ENCODE peak calls at places on chromosomes 3 and 15, in seven cellular contexts. J, Z, O, I, M, E and P are unnamed samples.
A peak's percentile ranks its signal among the peaks of the same experiment; 100 is the strongest.

GRCh38 chr3:71784914-71785593 is at the start of gene PROK2:
- DNase-seq in J (no peak), Z (no peak), O (peak; percentile 42), I (no peak), M (no peak), E (no peak), P (no peak)

GRCh38 chr15:92898988-92899909 is 875 bp upstream of the CHD2 start:
- DNase-seq in J (peak; percentile 0), Z (no peak), O (no peak), I (no peak), M (no peak), E (no peak), P (no peak)

GRCh38 chr3:482479-482878 is 285.9 kb downstream of the CHL1 start:
- DNase-seq in J (no peak), Z (no peak), O (no peak), I (no peak), M (no peak), E (no peak), P (no peak)

GRCh38 chr3:30456263-30456662 is 150.1 kb upstream of the TGFBR2 start:
- DNase-seq in J (no peak), Z (no peak), O (no peak), I (no peak), M (no peak), E (no peak), P (no peak)

GRCh38 chr3:13857702-13858380 is 22.0 kb downstream of the WNT7A start:
- DNase-seq in J (no peak), Z (no peak), O (no peak), I (no peak), M (no peak), E (no peak), P (no peak)

GRCh38 chr15:57235865-57236264 is 140.4 kb upstream of the CGNL1 start:
- DNase-seq in J (peak; percentile 66), Z (no peak), O (no peak), I (peak; percentile 63), M (no peak), E (no peak), P (no peak)

GRCh38 chr15:62120776-62121175 is 44.3 kb downstream of the C2CD4B start:
- DNase-seq in J (no peak), Z (no peak), O (no peak), I (no peak), M (no peak), E (no peak), P (no peak)

GRCh38 chr3:28348286-28348636 is 260 bp upstream of the ZCWPW2 start:
- DNase-seq in J (no peak), Z (no peak), O (no peak), I (no peak), M (no peak), E (no peak), P (peak; percentile 42)

GRCh38 chr3:172569128-172570008 is 46.1 kb upstream of the TNFSF10 start:
- DNase-seq in J (no peak), Z (no peak), O (no peak), I (no peak), M (no peak), E (no peak), P (no peak)

GRCh38 chr3:69865920-69866679 is 126.8 kb downstream of the MITF start:
- DNase-seq in J (no peak), Z (peak; percentile 75), O (no peak), I (no peak), M (peak; percentile 83), E (no peak), P (peak; percentile 44)

GRCh38 chr3:104437131-104437750 is 929.5 kb upstream of the ALCAM start:
- DNase-seq in J (peak; percentile 85), Z (no peak), O (no peak), I (no peak), M (no peak), E (peak; percentile 1), P (peak; percentile 63)

GRCh38 chr3:192831111-192831644 is 86.5 kb downstream of the MB21D2 start:
- DNase-seq in J (peak; percentile 95), Z (no peak), O (no peak), I (no peak), M (no peak), E (no peak), P (no peak)

GRCh38 chr3:130975251-130975650 is 51.4 kb downstream of the ASTE1 start:
- DNase-seq in J (no peak), Z (no peak), O (no peak), I (no peak), M (no peak), E (no peak), P (no peak)

GRCh38 chr3:23804441-23805227 is 1.1 kb upstream of the UBE2E1 start:
- DNase-seq in J (no peak), Z (no peak), O (no peak), I (no peak), M (no peak), E (no peak), P (no peak)

GRCh38 chr15:80093854-80094418 is 34.5 kb downstream of the ZFAND6 start:
- DNase-seq in J (no peak), Z (peak; percentile 38), O (no peak), I (no peak), M (peak; percentile 53), E (no peak), P (no peak)

GRCh38 chr15:68210409-68210756 is 5.3 kb upstream of the CALML4 start:
- DNase-seq in J (no peak), Z (no peak), O (no peak), I (no peak), M (no peak), E (no peak), P (no peak)

GRCh38 chr3:196287066-196287404 is 491 bp downstream of the PCYT1A start:
- DNase-seq in J (peak; percentile 20), Z (peak; percentile 31), O (no peak), I (no peak), M (no peak), E (peak; percentile 7), P (no peak)

GRCh38 chr15:67807836-67808235 is 17.5 kb upstream of the SKOR1 start:
- DNase-seq in J (no peak), Z (no peak), O (no peak), I (no peak), M (no peak), E (no peak), P (no peak)

GRCh38 chr15:78327442-78327841 is 12.7 kb upstream of the CRABP1 start:
- DNase-seq in J (no peak), Z (no peak), O (no peak), I (no peak), M (no peak), E (no peak), P (no peak)

GRCh38 chr15:56759450-56759845 is 26.1 kb upstream of the ZNF280D start:
- DNase-seq in J (peak; percentile 96), Z (peak; percentile 59), O (no peak), I (peak; percentile 83), M (peak; percentile 42), E (no peak), P (peak; percentile 76)

GRCh38 chr3:60594025-60594424 is 657.2 kb downstream of the FHIT start:
- DNase-seq in J (peak; percentile 46), Z (peak; percentile 72), O (no peak), I (no peak), M (peak; percentile 64), E (no peak), P (no peak)

GRCh38 chr15:64387562-64388168 is at the start of gene TRIP4:
- DNase-seq in J (peak; percentile 97), Z (peak; percentile 95), O (peak; percentile 95), I (peak; percentile 94), M (peak; percentile 96), E (peak; percentile 98), P (peak; percentile 91)
- TF ChIP-seq CTCF in J (no peak), Z (peak; percentile 23), O (no peak), I (no peak), M (no peak), E (peak; percentile 11), P (no peak)

GRCh38 chr3:67906256-67906655 is 251.8 kb upstream of the SUCLG2 start:
- DNase-seq in J (no peak), Z (no peak), O (no peak), I (no peak), M (no peak), E (no peak), P (no peak)

GRCh38 chr3:67897686-67898336 is 243.4 kb upstream of the SUCLG2 start:
- DNase-seq in J (no peak), Z (no peak), O (no peak), I (no peak), M (no peak), E (no peak), P (no peak)

GRCh38 chr3:67898916-67899315 is 244.5 kb upstream of the SUCLG2 start:
- DNase-seq in J (no peak), Z (no peak), O (no peak), I (no peak), M (no peak), E (no peak), P (no peak)

GRCh38 chr3:67896130-67896529 is 241.7 kb upstream of the SUCLG2 start:
- DNase-seq in J (no peak), Z (no peak), O (no peak), I (no peak), M (no peak), E (no peak), P (no peak)

GRCh38 chr3:67901681-67902080 is 247.3 kb upstream of the SUCLG2 start:
- DNase-seq in J (no peak), Z (no peak), O (no peak), I (no peak), M (no peak), E (no peak), P (no peak)
- TF ChIP-seq CTCF in J (peak; percentile 5), Z (no peak), O (no peak), I (peak; percentile 4), M (no peak), E (no peak), P (no peak)

DNA sequence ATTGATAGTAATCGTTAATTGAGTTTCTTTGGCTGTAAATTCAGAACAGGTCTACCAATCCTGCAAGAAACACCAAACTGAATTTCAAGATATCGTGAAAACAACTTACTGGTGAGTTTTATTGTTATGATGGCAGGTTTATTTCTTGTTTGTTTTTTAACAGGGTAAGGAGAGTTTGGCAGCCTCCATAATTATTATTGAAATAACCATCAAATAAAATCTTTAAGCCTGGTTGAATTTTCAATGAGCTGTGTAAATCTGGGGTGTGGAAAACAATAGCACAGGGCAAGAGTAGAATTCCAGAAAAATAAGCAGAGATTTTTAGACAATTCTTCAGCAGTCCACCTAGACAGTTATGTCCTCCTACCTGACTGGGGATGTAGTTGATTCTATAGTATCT is 196.5 kb downstream of the MECOM start:
- DNase-seq in J (no peak), Z (no peak), O (no peak), I (no peak), M (no peak), E (no peak), P (no peak)
- TF ChIP-seq CTCF in J (no peak), Z (no peak), O (no peak), I (no peak), M (no peak), E (no peak), P (no peak)

GRCh38 chr3:57298041-57298440 is 5.6 kb upstream of the ASB14 start:
- DNase-seq in J (peak; percentile 28), Z (no peak), O (no peak), I (no peak), M (peak; percentile 35), E (peak; percentile 36), P (no peak)
- TF ChIP-seq CTCF in J (peak; percentile 9), Z (no peak), O (no peak), I (no peak), M (no peak), E (no peak), P (peak; percentile 13)

DNA sequence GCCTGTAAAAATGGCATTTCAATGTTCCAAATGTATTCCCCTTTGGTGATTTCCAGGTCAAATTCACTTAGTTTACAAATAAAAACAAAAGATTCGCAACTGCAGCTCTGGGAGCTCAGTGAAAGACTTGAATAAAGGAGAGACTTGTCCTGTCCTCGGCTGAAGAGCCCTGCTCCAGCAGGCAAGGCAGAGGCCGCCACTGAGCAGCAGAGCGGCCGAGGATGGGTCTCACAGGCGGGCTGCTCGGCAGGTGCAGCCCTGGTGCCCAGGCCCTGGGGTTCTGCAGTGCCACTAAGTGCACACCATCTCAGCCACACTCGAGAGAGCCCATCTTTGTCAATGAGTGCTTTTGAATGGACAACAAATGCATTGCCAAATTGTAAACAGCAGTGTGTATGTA is 856.2 kb downstream of the AGBL1 start:
- DNase-seq in J (no peak), Z (no peak), O (no peak), I (no peak), M (no peak), E (no peak), P (no peak)
- TF ChIP-seq CTCF in J (no peak), Z (no peak), O (no peak), I (no peak), M (no peak), E (no peak), P (no peak)